ENCODE peak calls at places on chromosomes 3 and 15, in eight cellular contexts. One of them, this sample, is unnamed.

GRCh38 chr3:48700750-48701405 is 15.2 kb upstream of the NCKIPSD start:
- DNase-seq in pancreas: no peak
- DNase-seq in left ventricle myocardium inferior: no peak
- DNase-seq in hepatocyte: no peak
- DNase-seq in AG04450: no peak
- DNase-seq in heart left ventricle: no peak
- DNase-seq in K562: no peak
- DNase-seq in GM23338: no peak
- DNase-seq in this sample: no peak

GRCh38 chr15:49135342-49135857 is 20.0 kb downstream of the COPS2 start:
- DNase-seq in pancreas: no peak
- DNase-seq in left ventricle myocardium inferior: no peak
- DNase-seq in hepatocyte: no peak
- DNase-seq in AG04450: no peak
- DNase-seq in heart left ventricle: no peak
- DNase-seq in K562: no peak
- DNase-seq in GM23338: no peak
- DNase-seq in this sample: no peak

GRCh38 chr3:69252141-69252540 is 129.7 kb upstream of the LMOD3 start:
- DNase-seq in pancreas: no peak
- DNase-seq in left ventricle myocardium inferior: no peak
- DNase-seq in hepatocyte: no peak
- DNase-seq in AG04450: no peak
- DNase-seq in heart left ventricle: no peak
- DNase-seq in K562: no peak
- DNase-seq in GM23338: no peak
- DNase-seq in this sample: no peak

GRCh38 chr3:47432673-47433072 is 43.1 kb downstream of the SCAP start:
- DNase-seq in pancreas: peak; percentile 22
- DNase-seq in left ventricle myocardium inferior: no peak
- DNase-seq in hepatocyte: no peak
- DNase-seq in AG04450: no peak
- DNase-seq in heart left ventricle: no peak
- DNase-seq in K562: no peak
- DNase-seq in GM23338: no peak
- DNase-seq in this sample: no peak

GRCh38 chr3:32097768-32098167 is 8.7 kb upstream of the GPD1L start:
- DNase-seq in pancreas: no peak
- DNase-seq in left ventricle myocardium inferior: no peak
- DNase-seq in hepatocyte: no peak
- DNase-seq in AG04450: no peak
- DNase-seq in heart left ventricle: no peak
- DNase-seq in K562: no peak
- DNase-seq in GM23338: no peak
- DNase-seq in this sample: no peak

GRCh38 chr3:98587654-98588532 is 5.5 kb downstream of the CPOX start:
- DNase-seq in pancreas: no peak
- DNase-seq in left ventricle myocardium inferior: no peak
- DNase-seq in hepatocyte: no peak
- DNase-seq in AG04450: no peak
- DNase-seq in heart left ventricle: no peak
- DNase-seq in K562: no peak
- DNase-seq in GM23338: no peak
- DNase-seq in this sample: no peak

GRCh38 chr15:28017423-28017924 is 81.6 kb downstream of the OCA2 start:
- DNase-seq in pancreas: no peak
- DNase-seq in left ventricle myocardium inferior: no peak
- DNase-seq in hepatocyte: peak; percentile 79
- DNase-seq in AG04450: no peak
- DNase-seq in heart left ventricle: no peak
- DNase-seq in K562: no peak
- DNase-seq in GM23338: peak; percentile 38
- DNase-seq in this sample: no peak

GRCh38 chr3:37741644-37742043 is 120.0 kb upstream of the CTDSPL start:
- DNase-seq in pancreas: peak; percentile 62
- DNase-seq in left ventricle myocardium inferior: peak; percentile 63
- DNase-seq in hepatocyte: peak; percentile 43
- DNase-seq in AG04450: no peak
- DNase-seq in heart left ventricle: peak; percentile 62
- DNase-seq in K562: no peak
- DNase-seq in GM23338: no peak
- DNase-seq in this sample: peak; percentile 76

GRCh38 chr3:30245805-30246622 is 360.4 kb upstream of the TGFBR2 start:
- DNase-seq in pancreas: no peak
- DNase-seq in left ventricle myocardium inferior: no peak
- DNase-seq in hepatocyte: no peak
- DNase-seq in AG04450: no peak
- DNase-seq in heart left ventricle: no peak
- DNase-seq in K562: no peak
- DNase-seq in GM23338: peak; percentile 18
- DNase-seq in this sample: no peak

GRCh38 chr15:74845581-74845980 is 2.6 kb upstream of the ULK3 start:
- DNase-seq in pancreas: no peak
- DNase-seq in left ventricle myocardium inferior: no peak
- DNase-seq in hepatocyte: no peak
- DNase-seq in AG04450: no peak
- DNase-seq in heart left ventricle: no peak
- DNase-seq in K562: no peak
- DNase-seq in GM23338: no peak
- DNase-seq in this sample: no peak

GRCh38 chr3:132225664-132226063 is 91.5 kb upstream of the ACP3 start:
- DNase-seq in pancreas: no peak
- DNase-seq in left ventricle myocardium inferior: no peak
- DNase-seq in hepatocyte: peak; percentile 35
- DNase-seq in AG04450: no peak
- DNase-seq in heart left ventricle: no peak
- DNase-seq in K562: no peak
- DNase-seq in GM23338: no peak
- DNase-seq in this sample: no peak

GRCh38 chr15:99371180-99372103 is 120.2 kb downstream of the LRRC28 start:
- DNase-seq in pancreas: no peak
- DNase-seq in left ventricle myocardium inferior: no peak
- DNase-seq in hepatocyte: no peak
- DNase-seq in AG04450: no peak
- DNase-seq in heart left ventricle: no peak
- DNase-seq in K562: no peak
- DNase-seq in GM23338: peak; percentile 25
- DNase-seq in this sample: no peak

GRCh38 chr3:178705925-178706324 is 169.7 kb downstream of the KCNMB2 start:
- DNase-seq in pancreas: no peak
- DNase-seq in left ventricle myocardium inferior: no peak
- DNase-seq in hepatocyte: no peak
- DNase-seq in AG04450: peak; percentile 41
- DNase-seq in heart left ventricle: no peak
- DNase-seq in K562: no peak
- DNase-seq in GM23338: peak; percentile 11
- DNase-seq in this sample: no peak

GRCh38 chr3:141938011-141938350 is 61.5 kb downstream of the ATP1B3 start:
- DNase-seq in pancreas: no peak
- DNase-seq in left ventricle myocardium inferior: no peak
- DNase-seq in hepatocyte: no peak
- DNase-seq in AG04450: no peak
- DNase-seq in heart left ventricle: no peak
- DNase-seq in K562: no peak
- DNase-seq in GM23338: no peak
- DNase-seq in this sample: no peak

GRCh38 chr3:186589115-186589514 is 18.6 kb downstream of the DNAJB11 start:
- DNase-seq in pancreas: no peak
- DNase-seq in left ventricle myocardium inferior: no peak
- DNase-seq in hepatocyte: no peak
- DNase-seq in AG04450: no peak
- DNase-seq in heart left ventricle: no peak
- DNase-seq in K562: peak; percentile 32
- DNase-seq in GM23338: peak; percentile 62
- DNase-seq in this sample: no peak

GRCh38 chr3:148081926-148082325 is 615.8 kb upstream of the AGTR1 start:
- DNase-seq in pancreas: no peak
- DNase-seq in left ventricle myocardium inferior: no peak
- DNase-seq in hepatocyte: no peak
- DNase-seq in AG04450: no peak
- DNase-seq in heart left ventricle: no peak
- DNase-seq in K562: no peak
- DNase-seq in GM23338: no peak
- DNase-seq in this sample: no peak

GRCh38 chr3:126498936-126499335 is 18.6 kb downstream of the UROC1 start:
- DNase-seq in pancreas: no peak
- DNase-seq in left ventricle myocardium inferior: no peak
- DNase-seq in hepatocyte: no peak
- DNase-seq in AG04450: no peak
- DNase-seq in heart left ventricle: no peak
- DNase-seq in K562: no peak
- DNase-seq in GM23338: peak; percentile 45
- DNase-seq in this sample: no peak

GRCh38 chr15:67750371-67750770 is 74.9 kb upstream of the SKOR1 start:
- DNase-seq in pancreas: no peak
- DNase-seq in left ventricle myocardium inferior: no peak
- DNase-seq in hepatocyte: no peak
- DNase-seq in AG04450: no peak
- DNase-seq in heart left ventricle: no peak
- DNase-seq in K562: no peak
- DNase-seq in GM23338: peak; percentile 56
- DNase-seq in this sample: no peak

GRCh38 chr3:113531826-113532697 is at the start of gene SIDT1:
- DNase-seq in pancreas: peak; percentile 68
- DNase-seq in left ventricle myocardium inferior: no peak
- DNase-seq in hepatocyte: peak; percentile 56
- DNase-seq in AG04450: no peak
- DNase-seq in heart left ventricle: peak; percentile 31
- DNase-seq in K562: no peak
- DNase-seq in GM23338: peak; percentile 66
- DNase-seq in this sample: peak; percentile 54

GRCh38 chr3:42894693-42895092 is 11.2 kb upstream of the ZNF662 start:
- DNase-seq in pancreas: no peak
- DNase-seq in left ventricle myocardium inferior: no peak
- DNase-seq in hepatocyte: peak; percentile 43
- DNase-seq in AG04450: no peak
- DNase-seq in heart left ventricle: no peak
- DNase-seq in K562: no peak
- DNase-seq in GM23338: no peak
- DNase-seq in this sample: no peak

GRCh38 chr3:179146911-179147570 is 1.1 kb upstream of the PIK3CA start:
- DNase-seq in pancreas: no peak
- DNase-seq in left ventricle myocardium inferior: no peak
- DNase-seq in hepatocyte: peak; percentile 76
- DNase-seq in AG04450: no peak
- DNase-seq in heart left ventricle: no peak
- DNase-seq in K562: peak; percentile 56
- DNase-seq in GM23338: peak; percentile 78
- DNase-seq in this sample: no peak

DNA sequence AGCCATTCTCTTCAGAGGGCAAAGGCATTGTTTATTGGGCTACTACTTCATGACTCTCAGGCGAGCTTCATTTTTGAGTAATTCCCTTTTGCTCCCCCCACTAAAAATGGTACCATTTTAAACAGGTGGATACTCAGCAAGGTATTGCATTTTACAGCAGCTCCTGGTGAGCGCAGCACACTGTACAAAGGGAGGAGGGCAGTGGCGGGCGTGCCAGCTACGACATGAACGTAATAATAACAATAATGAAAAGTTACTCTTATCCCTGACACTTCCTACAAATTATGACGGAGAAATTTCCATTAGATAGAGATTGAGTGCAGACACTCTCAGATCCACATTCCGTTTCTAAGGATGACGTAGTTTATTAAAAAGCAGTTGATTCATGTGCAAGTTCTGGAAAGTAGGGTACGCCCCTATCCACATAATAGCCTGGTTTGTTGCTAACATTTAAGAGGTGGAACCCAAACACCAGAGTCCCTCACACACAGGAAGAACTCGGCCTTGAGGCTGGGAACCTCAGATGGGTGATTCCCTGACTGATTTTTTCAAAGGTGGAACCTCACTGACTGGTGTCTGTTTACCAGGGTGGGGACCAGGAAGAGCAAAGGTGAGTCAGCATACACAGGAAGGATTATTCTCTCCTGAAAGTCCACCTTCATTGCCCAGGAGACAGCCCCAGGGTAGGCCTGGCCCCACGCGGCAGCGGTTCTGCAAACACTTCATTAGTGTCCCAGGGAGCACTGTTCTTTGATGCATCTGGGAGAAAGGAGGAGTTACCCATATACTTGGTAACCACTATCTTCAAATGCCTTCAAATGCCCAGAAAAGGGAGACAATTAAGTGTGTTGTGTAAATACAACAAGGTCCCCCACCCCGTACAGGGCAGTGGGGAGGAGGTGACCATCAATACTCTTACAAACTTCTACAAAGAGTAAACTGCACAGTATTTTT is 69.9 kb downstream of the LDHAL6B start:
- DNase-seq in pancreas: no peak
- DNase-seq in left ventricle myocardium inferior: no peak
- DNase-seq in hepatocyte: peak; percentile 74
- DNase-seq in AG04450: no peak
- DNase-seq in heart left ventricle: no peak
- DNase-seq in K562: no peak
- DNase-seq in GM23338: no peak
- DNase-seq in this sample: no peak
- H3K27ac ChIP-seq in pancreas: no peak overlapping the region
- H3K27ac ChIP-seq in left ventricle myocardium inferior: no peak overlapping the region
- H3K27ac ChIP-seq in hepatocyte: peak overlapping the region; percentile 94
- H3K27ac ChIP-seq in AG04450: no peak overlapping the region
- H3K27ac ChIP-seq in heart left ventricle: no peak overlapping the region
- H3K27ac ChIP-seq in K562: no peak overlapping the region
- H3K27ac ChIP-seq in GM23338: no peak overlapping the region
- H3K27ac ChIP-seq in this sample: no peak overlapping the region

GRCh38 chr15:90001683-90002427 is 731 bp downstream of the ZNF710 start:
- DNase-seq in pancreas: peak; percentile 77
- DNase-seq in left ventricle myocardium inferior: peak; percentile 66
- DNase-seq in hepatocyte: peak; percentile 82
- DNase-seq in AG04450: no peak
- DNase-seq in heart left ventricle: peak; percentile 76
- DNase-seq in K562: peak; percentile 90
- DNase-seq in GM23338: peak; percentile 83
- DNase-seq in this sample: peak; percentile 79
- H3K4me3 ChIP-seq in pancreas: peak overlapping the region; percentile 83
- H3K4me3 ChIP-seq in left ventricle myocardium inferior: peak overlapping the region; percentile 94
- H3K4me3 ChIP-seq in hepatocyte: peak overlapping the region; percentile 60
- H3K4me3 ChIP-seq in AG04450: peak overlapping the region; percentile 68
- H3K4me3 ChIP-seq in heart left ventricle: peak overlapping the region; percentile 70
- H3K4me3 ChIP-seq in K562: peak overlapping the region; percentile 67
- H3K4me3 ChIP-seq in GM23338: peak overlapping the region; percentile 69
- H3K4me3 ChIP-seq in this sample: peak overlapping the region; percentile 80

GRCh38 chr3:108818404-108818803 is 4.2 kb upstream of the TRAT1 start:
- DNase-seq in pancreas: no peak
- DNase-seq in left ventricle myocardium inferior: no peak
- DNase-seq in hepatocyte: peak; percentile 64
- DNase-seq in AG04450: no peak
- DNase-seq in heart left ventricle: no peak
- DNase-seq in K562: no peak
- DNase-seq in GM23338: peak; percentile 84
- DNase-seq in this sample: no peak
- TF ChIP-seq CTCF in pancreas: peak; percentile 13
- TF ChIP-seq CTCF in left ventricle myocardium inferior: no peak
- TF ChIP-seq CTCF in hepatocyte: peak; percentile 41
- TF ChIP-seq CTCF in AG04450: peak; percentile 28
- TF ChIP-seq CTCF in heart left ventricle: no peak
- TF ChIP-seq CTCF in K562: peak; percentile 50
- TF ChIP-seq CTCF in GM23338: peak; percentile 68
- TF ChIP-seq CTCF in this sample: no peak

DNA sequence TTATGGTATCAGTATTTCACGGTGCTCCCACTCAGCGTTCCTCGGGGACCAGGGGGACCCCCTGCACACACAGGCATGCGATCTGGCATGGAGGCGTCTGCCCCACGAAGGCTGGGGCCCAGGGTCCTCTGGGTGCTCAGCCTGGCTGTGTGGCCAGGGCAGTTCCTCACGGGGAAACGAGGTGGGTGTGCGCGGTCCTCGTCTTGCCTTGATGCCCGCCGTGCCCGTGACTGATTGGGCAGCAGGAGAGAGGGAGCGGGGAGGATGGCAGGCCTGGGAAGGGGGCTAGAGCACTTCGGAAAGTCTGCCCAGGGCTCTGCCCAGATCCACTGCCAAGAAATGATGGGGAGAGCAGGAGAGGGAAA is 10.9 kb downstream of the LINGO1 start:
- DNase-seq in pancreas: no peak
- DNase-seq in left ventricle myocardium inferior: no peak
- DNase-seq in hepatocyte: no peak
- DNase-seq in AG04450: no peak
- DNase-seq in heart left ventricle: no peak
- DNase-seq in K562: no peak
- DNase-seq in GM23338: no peak
- DNase-seq in this sample: no peak
- H3K27ac ChIP-seq in pancreas: no peak overlapping the region
- H3K27ac ChIP-seq in left ventricle myocardium inferior: no peak overlapping the region
- H3K27ac ChIP-seq in hepatocyte: no peak overlapping the region
- H3K27ac ChIP-seq in AG04450: no peak overlapping the region
- H3K27ac ChIP-seq in heart left ventricle: no peak overlapping the region
- H3K27ac ChIP-seq in K562: peak overlapping the region; percentile 86
- H3K27ac ChIP-seq in GM23338: peak overlapping the region; percentile 66
- H3K27ac ChIP-seq in this sample: no peak overlapping the region